ENCODE peak calls at places on chromosomes 16 and 17, in nine cellular contexts. Z is lung; V is left lung; X is coronary artery; S is OCI-LY7; H is CD8-positive, alpha-beta T cell; R is psoas muscle; N is Panc1; Y is tibial nerve. T is an unnamed sample.

GRCh38 chr16:79639576-79640311 is 39.2 kb upstream of the MAF start:
- DNase-seq in V (no peak), R (no peak), X (no peak), Z (no peak), Y (no peak), H (no peak), N (peak), S (no peak), T (no peak)

GRCh38 chr16:27221576-27222498 is 18.5 kb downstream of the KDM8 start:
- DNase-seq in S (no peak), Z (no peak), Y (no peak), N (no peak), R (peak), H (no peak), V (no peak), X (peak), T (no peak)

GRCh38 chr17:58344047-58344790 is 7.8 kb downstream of the SUPT4H1 start:
- DNase-seq in X (no peak), V (peak), Z (no peak), N (no peak), Y (no peak), R (no peak), H (peak), S (peak), T (no peak)

GRCh38 chr16:79286646-79287423 is 313.7 kb downstream of the MAF start:
- DNase-seq in V (peak), X (no peak), H (no peak), R (peak), Y (peak), N (no peak), Z (peak), S (peak), T (peak)

GRCh38 chr17:81712468-81713003 is 452 bp downstream of the SLC25A10 start:
- DNase-seq in N (no peak), Y (no peak), Z (no peak), S (peak), X (no peak), R (no peak), H (no peak), V (no peak), T (no peak)

GRCh38 chr16:84532299-84532724 is 27.9 kb upstream of the MEAK7 start:
- DNase-seq in Y (peak), H (no peak), S (no peak), Z (peak), R (peak), N (peak), X (peak), V (peak), T (peak)

GRCh38 chr16:11254913-11255736 is 879 bp downstream of the SOCS1 start:
- DNase-seq in H (peak), Y (no peak), V (peak), N (no peak), Z (no peak), R (peak), X (no peak), S (peak), T (peak)

GRCh38 chr17:19409509-19409908 is 1.5 kb upstream of the RNF112 start:
- DNase-seq in Y (no peak), S (no peak), X (no peak), Z (no peak), H (no peak), N (no peak), V (no peak), R (no peak), T (no peak)

GRCh38 chr17:70795620-70796019 is 626.3 kb downstream of the KCNJ2 start:
- DNase-seq in Y (no peak), V (no peak), Z (no peak), H (no peak), R (no peak), S (no peak), N (no peak), X (no peak), T (no peak)

GRCh38 chr17:48749621-48750553 is 21.3 kb upstream of the HOXB13 start:
- DNase-seq in V (no peak), S (no peak), Y (no peak), H (no peak), Z (no peak), X (no peak), R (no peak), N (no peak), T (no peak)

GRCh38 chr16:1414532-1415265 is at the start of gene UNKL:
- DNase-seq in Z (peak), N (no peak), Y (peak), S (peak), X (no peak), H (peak), R (peak), V (peak), T (peak)

GRCh38 chr16:88781140-88782077 is 3.6 kb downstream of the PIEZO1 start:
- DNase-seq in S (peak), N (no peak), R (peak), Y (no peak), H (no peak), V (peak), X (no peak), Z (no peak), T (no peak)

GRCh38 chr16:21167360-21167759 is 8.9 kb downstream of the LDAF1 start:
- DNase-seq in S (no peak), N (peak), Z (no peak), X (no peak), R (no peak), H (no peak), V (no peak), Y (no peak), T (no peak)

GRCh38 chr17:21460358-21460757 is 84.2 kb downstream of the KCNJ12 start:
- DNase-seq in Y (no peak), V (no peak), X (no peak), N (no peak), R (no peak), S (no peak), H (no peak), Z (no peak), T (no peak)

GRCh38 chr17:61337247-61337812 is 62.3 kb upstream of the TBX2 start:
- DNase-seq in Y (no peak), V (no peak), S (no peak), H (no peak), Z (no peak), N (no peak), X (no peak), R (no peak), T (no peak)

GRCh38 chr17:39634384-39634871 is 2.5 kb upstream of the STARD3 start:
- DNase-seq in N (no peak), Z (no peak), V (no peak), R (no peak), H (no peak), Y (no peak), X (no peak), S (peak), T (no peak)

GRCh38 chr17:82042649-82043048 is 5.2 kb upstream of the DCXR start:
- DNase-seq in X (no peak), R (no peak), Z (no peak), Y (no peak), H (no peak), V (no peak), S (no peak), N (no peak), T (no peak)

DNA sequence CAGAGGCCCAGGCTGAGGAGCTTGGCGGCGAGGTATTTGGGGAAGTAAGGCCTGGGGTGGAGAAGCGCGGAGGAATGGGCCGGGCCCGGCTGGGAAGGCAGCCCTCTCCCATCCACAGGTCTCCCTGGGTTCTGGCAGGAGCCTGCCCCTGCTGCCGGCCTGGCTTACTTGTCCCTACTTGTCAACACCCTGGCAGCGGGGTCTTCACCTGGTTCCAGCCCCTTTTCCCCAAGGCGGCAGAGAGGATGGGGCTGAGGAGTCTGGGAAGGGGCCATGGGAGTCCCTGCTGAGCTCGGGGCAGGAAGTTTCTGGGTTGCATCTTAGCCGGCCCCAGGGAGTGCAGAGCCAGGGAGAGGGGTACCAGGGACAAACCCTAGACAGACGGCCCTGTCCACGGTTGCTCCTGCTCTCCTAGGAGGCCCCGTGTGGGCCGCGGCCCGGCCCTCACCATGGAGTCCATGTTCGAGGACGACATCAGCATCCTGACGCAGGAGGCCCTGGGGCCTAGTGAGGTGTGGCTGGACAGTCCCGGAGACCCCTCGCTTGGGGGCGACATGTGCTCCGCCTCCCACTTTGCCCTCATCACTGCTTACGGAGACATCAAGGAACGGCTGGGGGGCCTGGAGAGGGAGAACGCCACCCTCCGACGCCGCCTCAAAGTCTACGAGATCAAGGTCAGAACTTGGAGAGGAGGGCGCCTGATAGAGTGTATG is 1.9 kb downstream of the TBKBP1 start:
- DNase-seq in V (peak), Z (no peak), H (no peak), N (no peak), X (no peak), S (no peak), R (no peak), Y (no peak), T (peak)
- H3K4me3 ChIP-seq in V (peak), Z (no peak), H (no peak), N (no peak), X (peak), S (peak), R (peak), Y (peak), T (no peak)

GRCh38 chr16:86429663-86430062 is 80.7 kb upstream of the FOXF1 start:
- DNase-seq in Y (no peak), Z (no peak), S (no peak), N (no peak), V (no peak), X (no peak), H (no peak), R (no peak), T (no peak)

GRCh38 chr16:86430814-86431213 is 79.5 kb upstream of the FOXF1 start:
- DNase-seq in Z (no peak), R (no peak), V (no peak), S (no peak), H (no peak), N (no peak), X (no peak), Y (no peak), T (no peak)

GRCh38 chr16:86432691-86433090 is 77.6 kb upstream of the FOXF1 start:
- DNase-seq in N (no peak), S (no peak), H (no peak), V (no peak), R (no peak), X (no peak), Y (no peak), Z (no peak), T (no peak)

GRCh38 chr16:86432048-86432447 is 78.3 kb upstream of the FOXF1 start:
- DNase-seq in V (no peak), Y (no peak), X (no peak), H (no peak), S (no peak), Z (no peak), R (no peak), N (no peak), T (no peak)

GRCh38 chr16:86431540-86431939 is 78.8 kb upstream of the FOXF1 start:
- DNase-seq in X (no peak), Y (no peak), H (no peak), V (no peak), R (no peak), S (no peak), Z (no peak), N (no peak), T (no peak)
- H3K27ac ChIP-seq in X (no peak), Y (no peak), H (no peak), V (no peak), R (no peak), S (no peak), Z (no peak), N (no peak), T (no peak)

DNA sequence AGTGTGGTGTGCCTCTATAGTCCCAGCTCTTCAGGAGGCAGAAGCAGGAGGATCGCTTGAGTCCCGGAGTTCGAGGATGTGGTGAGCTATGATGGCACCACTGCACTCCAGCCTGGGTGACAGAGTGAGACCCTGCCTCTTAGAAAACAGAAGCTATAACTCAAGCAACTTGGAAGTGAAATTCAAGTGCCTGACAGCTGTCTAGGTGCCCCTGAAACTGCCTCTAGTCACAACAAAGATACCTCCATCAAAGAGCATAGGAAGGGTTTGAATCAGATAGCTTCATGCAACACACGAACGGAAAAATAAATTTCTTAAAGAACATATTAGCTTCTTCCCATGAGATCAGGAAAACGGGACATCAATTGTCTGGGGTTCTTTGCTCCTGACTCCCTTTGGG is 860 bp upstream of the PLCG2 start:
- DNase-seq in H (no peak), X (no peak), V (no peak), R (no peak), N (no peak), S (peak), Y (no peak), Z (no peak), T (no peak)
- H3K4me3 ChIP-seq in H (no peak), X (no peak), V (peak), R (no peak), N (no peak), S (peak), Y (no peak), Z (no peak), T (no peak)

GRCh38 chr17:2881295-2881694 is 85.1 kb downstream of the RAP1GAP2 start:
- DNase-seq in R (no peak), Y (no peak), V (no peak), Z (no peak), X (no peak), S (no peak), H (no peak), N (no peak), T (no peak)

GRCh38 chr17:2875608-2876007 is 79.4 kb downstream of the RAP1GAP2 start:
- DNase-seq in V (no peak), H (no peak), R (no peak), S (no peak), Z (no peak), N (no peak), X (no peak), Y (no peak), T (no peak)

GRCh38 chr17:2876467-2876866 is 80.2 kb downstream of the RAP1GAP2 start:
- DNase-seq in V (no peak), X (no peak), Z (no peak), R (no peak), Y (no peak), N (no peak), H (no peak), S (no peak), T (no peak)

GRCh38 chr17:2880050-2880449 is 83.8 kb downstream of the RAP1GAP2 start:
- DNase-seq in Z (no peak), H (no peak), R (no peak), X (no peak), N (no peak), Y (no peak), S (no peak), V (no peak), T (no peak)

GRCh38 chr17:2878751-2879254 is 82.6 kb downstream of the RAP1GAP2 start:
- DNase-seq in Y (no peak), X (no peak), Z (no peak), V (no peak), R (no peak), S (no peak), N (no peak), H (no peak), T (no peak)
- H3K27ac ChIP-seq in Y (no peak), X (no peak), Z (no peak), V (no peak), R (no peak), S (no peak), N (no peak), H (no peak), T (no peak)

GRCh38 chr16:68553186-68553585 is 14.1 kb downstream of the ZFP90 start:
- DNase-seq in R (no peak), H (no peak), Z (no peak), V (no peak), S (no peak), Y (no peak), N (no peak), X (no peak), T (no peak)

DNA sequence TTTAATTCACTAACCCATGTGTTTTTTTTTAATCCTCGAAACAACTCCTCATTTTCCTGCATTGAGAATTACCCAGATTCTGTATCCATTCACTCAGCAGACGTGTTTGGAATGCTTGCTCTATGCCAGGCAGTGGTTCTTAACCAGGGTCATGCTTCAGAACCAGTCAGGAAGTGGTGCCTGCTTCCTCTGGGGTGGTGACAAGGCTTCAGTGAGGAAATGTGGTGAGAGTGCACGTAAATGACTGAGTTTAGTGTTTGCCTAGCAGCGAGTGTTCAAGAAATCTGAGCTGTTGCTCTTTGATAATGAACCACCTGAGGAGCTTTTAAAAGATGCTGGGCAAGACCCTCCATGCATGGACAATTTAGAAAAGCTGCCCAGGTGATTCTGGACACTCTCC is 9.9 kb downstream of the ZFP90 start:
- DNase-seq in Z (no peak), R (no peak), S (no peak), V (no peak), Y (no peak), X (no peak), H (peak), N (no peak), T (no peak)
- H3K4me3 ChIP-seq in Z (no peak), R (no peak), S (no peak), V (no peak), Y (no peak), X (no peak), H (no peak), N (no peak), T (no peak)

DNA sequence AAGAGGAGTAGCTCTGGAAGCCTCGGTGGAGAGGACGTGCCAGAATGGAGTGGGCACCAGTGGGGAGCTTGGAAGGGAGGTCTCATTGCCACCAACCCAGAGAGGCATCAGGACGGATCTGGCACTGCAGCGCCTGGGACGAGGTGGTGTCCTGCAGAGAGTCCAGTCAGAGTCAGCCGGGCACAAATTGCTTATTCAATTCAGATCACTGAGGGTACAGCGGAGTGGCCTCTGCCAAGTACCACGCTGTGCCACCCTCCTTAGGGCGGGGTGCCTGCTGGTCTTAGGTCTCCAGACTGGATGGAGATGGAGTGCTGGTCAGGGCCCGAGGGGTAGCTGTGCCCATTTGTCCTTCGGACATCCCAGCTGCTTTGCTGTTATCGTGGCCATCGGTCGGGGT is 18.9 kb upstream of the SPPL2C start:
- DNase-seq in X (no peak), N (no peak), S (no peak), R (no peak), Z (no peak), H (no peak), Y (no peak), V (no peak), T (no peak)
- H3K27ac ChIP-seq in X (no peak), N (no peak), S (no peak), R (no peak), Z (no peak), H (no peak), Y (no peak), V (no peak), T (no peak)

GRCh38 chr17:16975744-16976625 is 4.1 kb upstream of the TNFRSF13B start:
- DNase-seq in Y (no peak), R (no peak), H (no peak), X (no peak), Z (no peak), V (no peak), N (no peak), S (peak), T (no peak)

GRCh38 chr17:16974569-16975265 is 2.8 kb upstream of the TNFRSF13B start:
- DNase-seq in Y (no peak), V (no peak), N (no peak), X (no peak), S (no peak), Z (no peak), R (no peak), H (no peak), T (no peak)

GRCh38 chr17:16976686-16977550 is 5.0 kb upstream of the TNFRSF13B start:
- DNase-seq in Y (no peak), X (no peak), S (no peak), H (no peak), Z (no peak), R (no peak), N (no peak), V (no peak), T (no peak)

GRCh38 chr17:16973760-16974540 is 2.0 kb upstream of the TNFRSF13B start:
- DNase-seq in X (no peak), Y (no peak), N (no peak), V (no peak), R (no peak), H (no peak), Z (no peak), S (peak), T (no peak)

DNA sequence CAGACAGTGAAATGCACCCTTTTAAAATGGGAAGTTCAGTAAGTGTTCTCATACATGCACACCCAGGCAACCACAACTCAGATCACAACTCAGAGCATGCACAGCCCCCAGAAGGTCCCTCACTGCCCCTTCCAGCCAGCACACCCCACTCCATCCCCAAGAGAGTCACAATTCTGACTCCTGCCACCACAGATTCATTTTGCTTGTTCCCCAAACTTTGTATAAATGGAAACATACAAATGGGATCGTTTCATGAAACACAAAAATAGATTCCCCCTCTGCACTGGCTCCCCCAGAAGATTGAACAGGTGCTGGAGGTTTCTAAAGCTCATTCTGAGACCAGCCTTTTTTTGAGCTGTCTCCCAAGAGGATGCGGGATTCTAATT is 3.3 kb upstream of the TNFRSF13B start:
- DNase-seq in X (no peak), H (no peak), N (no peak), Z (no peak), S (peak), V (no peak), R (no peak), Y (no peak), T (no peak)
- H3K4me3 ChIP-seq in X (no peak), H (no peak), N (no peak), Z (no peak), S (peak), V (no peak), R (no peak), Y (no peak), T (no peak)

T was measured in aorta.